ENCODE peak calls at places on chromosome 9, in five cellular contexts. One of them, this sample, is unnamed.

GRCh38 chr9:75087824-75088645 is at the start of the genes NMRK1 and OSTF1:
- DNase-seq in fibroblast of mammary gland: peak; percentile 93
- DNase-seq in endothelial cell: peak; percentile 98
- DNase-seq in activated T-helper 1 cell treated with Interleukin-2 at 50 U/mL for 16 hours: peak; percentile 93
- DNase-seq in NCI-H345: peak; percentile 97
- DNase-seq in this sample: peak; percentile 93

GRCh38 chr9:23766613-23767012 is 59.4 kb downstream of the ELAVL2 start:
- DNase-seq in activated T-helper 1 cell treated with Interleukin-2 at 50 U/mL for 16 hours: no peak
- DNase-seq in NCI-H345: no peak
- DNase-seq in endothelial cell: no peak
- DNase-seq in fibroblast of mammary gland: no peak
- DNase-seq in this sample: no peak

GRCh38 chr9:35690447-35691324 is 961 bp upstream of the TPM2 start:
- DNase-seq in fibroblast of mammary gland: peak; percentile 67
- DNase-seq in activated T-helper 1 cell treated with Interleukin-2 at 50 U/mL for 16 hours: peak; percentile 14
- DNase-seq in endothelial cell: peak; percentile 76
- DNase-seq in NCI-H345: peak; percentile 37
- DNase-seq in this sample: peak; percentile 71

GRCh38 chr9:14179449-14179848 is 134.5 kb downstream of the NFIB start:
- DNase-seq in endothelial cell: no peak
- DNase-seq in NCI-H345: peak; percentile 78
- DNase-seq in fibroblast of mammary gland: no peak
- DNase-seq in activated T-helper 1 cell treated with Interleukin-2 at 50 U/mL for 16 hours: no peak
- DNase-seq in this sample: no peak

GRCh38 chr9:107870927-107871720 is 381.6 kb upstream of the KLF4 start:
- DNase-seq in fibroblast of mammary gland: no peak
- DNase-seq in NCI-H345: no peak
- DNase-seq in activated T-helper 1 cell treated with Interleukin-2 at 50 U/mL for 16 hours: no peak
- DNase-seq in endothelial cell: no peak
- DNase-seq in this sample: no peak

GRCh38 chr9:124216474-124217176 is 41.1 kb upstream of the NEK6 start:
- DNase-seq in NCI-H345: no peak
- DNase-seq in fibroblast of mammary gland: no peak
- DNase-seq in endothelial cell: no peak
- DNase-seq in activated T-helper 1 cell treated with Interleukin-2 at 50 U/mL for 16 hours: no peak
- DNase-seq in this sample: peak; percentile 59

GRCh38 chr9:90921104-90921503 is 119.5 kb downstream of the SYK start:
- DNase-seq in fibroblast of mammary gland: no peak
- DNase-seq in activated T-helper 1 cell treated with Interleukin-2 at 50 U/mL for 16 hours: no peak
- DNase-seq in endothelial cell: no peak
- DNase-seq in NCI-H345: peak; percentile 74
- DNase-seq in this sample: no peak

GRCh38 chr9:113350338-113350672 is 964 bp downstream of the BSPRY start:
- DNase-seq in endothelial cell: no peak
- DNase-seq in activated T-helper 1 cell treated with Interleukin-2 at 50 U/mL for 16 hours: no peak
- DNase-seq in NCI-H345: no peak
- DNase-seq in fibroblast of mammary gland: no peak
- DNase-seq in this sample: no peak

GRCh38 chr9:9612270-9612669 is 1000.5 kb downstream of the PTPRD start:
- DNase-seq in fibroblast of mammary gland: no peak
- DNase-seq in NCI-H345: peak; percentile 78
- DNase-seq in endothelial cell: no peak
- DNase-seq in activated T-helper 1 cell treated with Interleukin-2 at 50 U/mL for 16 hours: no peak
- DNase-seq in this sample: no peak